ENCODE peak calls at places on chromosomes 3 and 15, in ten cellular contexts. Z is BE2C; H is retina; M is endodermal cell; D is stromal cell of bone marrow; S is GM23248; G is NAMALWA; R is stimulated activated CD4-positive, alpha-beta T cell treated with anti-CD3 and anti-CD28 coated beads, Interleukin-4, amount 100 ng/mL, for 1 hour; Q is amniotic epithelial cell; K is NCI-H2171. W is an unnamed sample.

GRCh38 chr3:5136619-5137429 is 14.7 kb downstream of the ARL8B start:
- DNase-seq in Z (no peak), H (no peak), M (no peak), D (no peak), S (peak; percentile 46), G (peak; percentile 87), R (no peak), Q (peak; percentile 47), K (no peak), W (no peak)

GRCh38 chr15:30962079-30962478 is 29.3 kb downstream of the MTMR10 start:
- DNase-seq in Z (no peak), H (no peak), M (no peak), D (no peak), S (no peak), G (no peak), R (no peak), Q (no peak), K (peak; percentile 85), W (no peak)

GRCh38 chr3:178036745-178037144 is 499.5 kb upstream of the KCNMB2 start:
- DNase-seq in Z (no peak), H (no peak), M (no peak), D (no peak), S (peak; percentile 39), G (no peak), R (no peak), Q (peak; percentile 40), K (no peak), W (peak; percentile 19)

GRCh38 chr3:24565656-24566055 is 71.0 kb upstream of the THRB start:
- DNase-seq in Z (no peak), H (no peak), M (no peak), D (no peak), S (no peak), G (no peak), R (no peak), Q (no peak), K (no peak), W (no peak)

GRCh38 chr3:127170794-127171193 is 22.1 kb upstream of the PRR23E start:
- DNase-seq in Z (peak; percentile 88), H (no peak), M (peak; percentile 50), D (peak; percentile 63), S (peak; percentile 93), G (no peak), R (no peak), Q (peak; percentile 40), K (peak; percentile 24), W (peak; percentile 77)

GRCh38 chr3:186583820-186584219 is 13.3 kb downstream of the DNAJB11 start:
- DNase-seq in Z (no peak), H (no peak), M (no peak), D (no peak), S (peak; percentile 70), G (no peak), R (no peak), Q (no peak), K (no peak), W (peak; percentile 33)

GRCh38 chr3:124429129-124429815 is 301.0 kb upstream of the UMPS start:
- DNase-seq in Z (no peak), H (no peak), M (no peak), D (peak; percentile 21), S (peak; percentile 73), G (no peak), R (no peak), Q (peak; percentile 65), K (peak; percentile 51), W (no peak)

GRCh38 chr15:59688383-59688887 is 685 bp downstream of the BNIP2 start:
- DNase-seq in Z (no peak), H (no peak), M (no peak), D (peak; percentile 38), S (peak; percentile 83), G (peak; percentile 74), R (no peak), Q (peak; percentile 78), K (no peak), W (peak; percentile 36)

GRCh38 chr3:157180262-157180661 is 20.3 kb upstream of the CCNL1 start:
- DNase-seq in Z (no peak), H (no peak), M (no peak), D (no peak), S (no peak), G (no peak), R (no peak), Q (no peak), K (no peak), W (no peak)

GRCh38 chr15:92385096-92385495 is 8.6 kb upstream of the ST8SIA2 start:
- DNase-seq in Z (no peak), H (no peak), M (no peak), D (peak; percentile 55), S (peak; percentile 86), G (no peak), R (no peak), Q (no peak), K (no peak), W (no peak)